ENCODE peak calls at places on chromosomes 11 and 22, in nine cellular contexts. One of them, this sample, is unnamed. For H3K9me3 and H3K4me1, the result is how much of the 10 kb centered on the place peaks cover.

GRCh38 chr11:36034572-36035331 is 90.9 kb downstream of the LDLRAD3 start:
- DNase-seq in stomach: no peak
- DNase-seq in heart right ventricle: no peak
- DNase-seq in osteoblast: peak
- DNase-seq in ascending aorta: no peak
- DNase-seq in astrocyte: peak
- DNase-seq in fibroblast of lung: peak
- DNase-seq in ovary: no peak
- DNase-seq in heart left ventricle: no peak
- DNase-seq in this sample: no peak

GRCh38 chr11:75760710-75761493 is 7.7 kb upstream of the DGAT2 start:
- DNase-seq in astrocyte: peak
- DNase-seq in heart left ventricle: no peak
- DNase-seq in stomach: no peak
- DNase-seq in ovary: no peak
- DNase-seq in osteoblast: peak
- DNase-seq in ascending aorta: no peak
- DNase-seq in heart right ventricle: no peak
- DNase-seq in fibroblast of lung: peak
- DNase-seq in this sample: no peak

GRCh38 chr11:67265633-67266423 is 445 bp upstream of the GRK2 start:
- DNase-seq in ascending aorta: peak
- DNase-seq in fibroblast of lung: peak
- DNase-seq in osteoblast: peak
- DNase-seq in heart left ventricle: peak
- DNase-seq in ovary: peak
- DNase-seq in heart right ventricle: peak
- DNase-seq in astrocyte: no peak
- DNase-seq in stomach: peak
- DNase-seq in this sample: peak

GRCh38 chr11:108960498-108960897 is 295.6 kb downstream of the DDX10 start:
- DNase-seq in stomach: no peak
- DNase-seq in osteoblast: no peak
- DNase-seq in heart right ventricle: no peak
- DNase-seq in heart left ventricle: no peak
- DNase-seq in fibroblast of lung: no peak
- DNase-seq in astrocyte: no peak
- DNase-seq in ovary: no peak
- DNase-seq in ascending aorta: no peak
- DNase-seq in this sample: peak

GRCh38 chr22:36257308-36257707 is 4.4 kb downstream of the APOL1 start:
- DNase-seq in ascending aorta: no peak
- DNase-seq in fibroblast of lung: no peak
- DNase-seq in astrocyte: no peak
- DNase-seq in heart left ventricle: no peak
- DNase-seq in ovary: no peak
- DNase-seq in heart right ventricle: no peak
- DNase-seq in stomach: no peak
- DNase-seq in osteoblast: no peak
- DNase-seq in this sample: no peak

GRCh38 chr11:128629516-128630106 is 42.3 kb upstream of the ETS1 start:
- DNase-seq in astrocyte: no peak
- DNase-seq in stomach: no peak
- DNase-seq in heart right ventricle: no peak
- DNase-seq in heart left ventricle: no peak
- DNase-seq in osteoblast: no peak
- DNase-seq in fibroblast of lung: no peak
- DNase-seq in ovary: no peak
- DNase-seq in ascending aorta: no peak
- DNase-seq in this sample: peak

GRCh38 chr22:43925433-43926348 is 2.1 kb downstream of the PNPLA3 start:
- DNase-seq in ascending aorta: no peak
- DNase-seq in heart right ventricle: no peak
- DNase-seq in ovary: no peak
- DNase-seq in osteoblast: peak
- DNase-seq in heart left ventricle: no peak
- DNase-seq in astrocyte: no peak
- DNase-seq in fibroblast of lung: no peak
- DNase-seq in stomach: no peak
- DNase-seq in this sample: peak

GRCh38 chr22:45477366-45478107 is 25.1 kb upstream of the FBLN1 start:
- DNase-seq in fibroblast of lung: no peak
- DNase-seq in ascending aorta: no peak
- DNase-seq in stomach: no peak
- DNase-seq in heart left ventricle: no peak
- DNase-seq in astrocyte: no peak
- DNase-seq in heart right ventricle: no peak
- DNase-seq in ovary: no peak
- DNase-seq in osteoblast: no peak
- DNase-seq in this sample: no peak

GRCh38 chr11:10857604-10858504 is at the start of gene ZBED5:
- DNase-seq in astrocyte: peak
- DNase-seq in ovary: peak
- DNase-seq in heart right ventricle: peak
- DNase-seq in stomach: peak
- DNase-seq in fibroblast of lung: peak
- DNase-seq in ascending aorta: peak
- DNase-seq in osteoblast: peak
- DNase-seq in heart left ventricle: peak
- DNase-seq in this sample: peak

GRCh38 chr11:107858217-107859070 is at the start of gene SLC35F2:
- DNase-seq in ovary: peak
- DNase-seq in ascending aorta: peak
- DNase-seq in fibroblast of lung: peak
- DNase-seq in stomach: peak
- DNase-seq in heart right ventricle: peak
- DNase-seq in astrocyte: peak
- DNase-seq in heart left ventricle: peak
- DNase-seq in osteoblast: peak
- DNase-seq in this sample: peak

GRCh38 chr11:48093323-48093722 is 113.0 kb downstream of the PTPRJ start:
- DNase-seq in ascending aorta: no peak
- DNase-seq in astrocyte: no peak
- DNase-seq in fibroblast of lung: peak
- DNase-seq in heart left ventricle: no peak
- DNase-seq in ovary: no peak
- DNase-seq in heart right ventricle: no peak
- DNase-seq in stomach: no peak
- DNase-seq in osteoblast: no peak
- DNase-seq in this sample: no peak

GRCh38 chr22:33330534-33330933 is 272.4 kb upstream of the SYN3 start:
- DNase-seq in ovary: no peak
- DNase-seq in astrocyte: no peak
- DNase-seq in stomach: no peak
- DNase-seq in ascending aorta: no peak
- DNase-seq in fibroblast of lung: no peak
- DNase-seq in osteoblast: no peak
- DNase-seq in heart right ventricle: no peak
- DNase-seq in heart left ventricle: no peak
- DNase-seq in this sample: no peak

GRCh38 chr11:17760102-17761029 is 25.8 kb downstream of the KCNC1 start:
- DNase-seq in stomach: peak
- DNase-seq in ovary: no peak
- DNase-seq in osteoblast: peak
- DNase-seq in astrocyte: peak
- DNase-seq in heart right ventricle: peak
- DNase-seq in heart left ventricle: peak
- DNase-seq in fibroblast of lung: peak
- DNase-seq in ascending aorta: no peak
- DNase-seq in this sample: peak

GRCh38 chr11:30789270-30789669 is 203.1 kb upstream of the MPPED2 start:
- DNase-seq in heart right ventricle: no peak
- DNase-seq in astrocyte: peak
- DNase-seq in ovary: no peak
- DNase-seq in ascending aorta: no peak
- DNase-seq in stomach: no peak
- DNase-seq in osteoblast: no peak
- DNase-seq in fibroblast of lung: peak
- DNase-seq in heart left ventricle: no peak
- DNase-seq in this sample: no peak

GRCh38 chr22:29117799-29118477 is 45.1 kb downstream of the KREMEN1 start:
- DNase-seq in astrocyte: peak
- DNase-seq in ovary: no peak
- DNase-seq in osteoblast: no peak
- DNase-seq in fibroblast of lung: peak
- DNase-seq in heart right ventricle: no peak
- DNase-seq in heart left ventricle: no peak
- DNase-seq in ascending aorta: no peak
- DNase-seq in stomach: no peak
- DNase-seq in this sample: no peak

GRCh38 chr11:8206251-8207079 is 37.6 kb upstream of the RIC3 start:
- DNase-seq in ascending aorta: no peak
- DNase-seq in fibroblast of lung: peak
- DNase-seq in osteoblast: no peak
- DNase-seq in ovary: peak
- DNase-seq in heart left ventricle: no peak
- DNase-seq in astrocyte: peak
- DNase-seq in heart right ventricle: peak
- DNase-seq in stomach: peak
- DNase-seq in this sample: peak

GRCh38 chr11:94876645-94877445 is 96.5 kb downstream of the CWC15 start:
- DNase-seq in fibroblast of lung: peak
- DNase-seq in ascending aorta: peak
- DNase-seq in astrocyte: peak
- DNase-seq in stomach: no peak
- DNase-seq in heart right ventricle: peak
- DNase-seq in ovary: peak
- DNase-seq in osteoblast: peak
- DNase-seq in heart left ventricle: peak
- DNase-seq in this sample: peak

GRCh38 chr22:47610281-47610680 is 847.8 kb downstream of the TBC1D22A start:
- DNase-seq in fibroblast of lung: no peak
- DNase-seq in ascending aorta: no peak
- DNase-seq in osteoblast: peak
- DNase-seq in heart left ventricle: no peak
- DNase-seq in astrocyte: no peak
- DNase-seq in ovary: no peak
- DNase-seq in heart right ventricle: no peak
- DNase-seq in stomach: no peak
- DNase-seq in this sample: no peak
- H3K9me3 ChIP-seq in fibroblast of lung: under half
- H3K9me3 ChIP-seq in ascending aorta: under half
- H3K9me3 ChIP-seq in osteoblast: under half
- H3K9me3 ChIP-seq in heart left ventricle: under half
- H3K9me3 ChIP-seq in astrocyte: under half
- H3K9me3 ChIP-seq in ovary: under half
- H3K9me3 ChIP-seq in heart right ventricle: under half
- H3K9me3 ChIP-seq in stomach: under half
- H3K9me3 ChIP-seq in this sample: under half

GRCh38 chr11:46006418-46007070 is 84.1 kb downstream of the LARGE2 start:
- DNase-seq in heart left ventricle: no peak
- DNase-seq in heart right ventricle: no peak
- DNase-seq in astrocyte: peak
- DNase-seq in fibroblast of lung: peak
- DNase-seq in ascending aorta: no peak
- DNase-seq in stomach: no peak
- DNase-seq in ovary: no peak
- DNase-seq in osteoblast: no peak
- DNase-seq in this sample: no peak
- H3K4me1 ChIP-seq in heart left ventricle: under half
- H3K4me1 ChIP-seq in heart right ventricle: under half
- H3K4me1 ChIP-seq in astrocyte: under half
- H3K4me1 ChIP-seq in fibroblast of lung: under half
- H3K4me1 ChIP-seq in ascending aorta: under half
- H3K4me1 ChIP-seq in stomach: under half
- H3K4me1 ChIP-seq in ovary: under half
- H3K4me1 ChIP-seq in osteoblast: under half
- H3K4me1 ChIP-seq in this sample: under half

DNA sequence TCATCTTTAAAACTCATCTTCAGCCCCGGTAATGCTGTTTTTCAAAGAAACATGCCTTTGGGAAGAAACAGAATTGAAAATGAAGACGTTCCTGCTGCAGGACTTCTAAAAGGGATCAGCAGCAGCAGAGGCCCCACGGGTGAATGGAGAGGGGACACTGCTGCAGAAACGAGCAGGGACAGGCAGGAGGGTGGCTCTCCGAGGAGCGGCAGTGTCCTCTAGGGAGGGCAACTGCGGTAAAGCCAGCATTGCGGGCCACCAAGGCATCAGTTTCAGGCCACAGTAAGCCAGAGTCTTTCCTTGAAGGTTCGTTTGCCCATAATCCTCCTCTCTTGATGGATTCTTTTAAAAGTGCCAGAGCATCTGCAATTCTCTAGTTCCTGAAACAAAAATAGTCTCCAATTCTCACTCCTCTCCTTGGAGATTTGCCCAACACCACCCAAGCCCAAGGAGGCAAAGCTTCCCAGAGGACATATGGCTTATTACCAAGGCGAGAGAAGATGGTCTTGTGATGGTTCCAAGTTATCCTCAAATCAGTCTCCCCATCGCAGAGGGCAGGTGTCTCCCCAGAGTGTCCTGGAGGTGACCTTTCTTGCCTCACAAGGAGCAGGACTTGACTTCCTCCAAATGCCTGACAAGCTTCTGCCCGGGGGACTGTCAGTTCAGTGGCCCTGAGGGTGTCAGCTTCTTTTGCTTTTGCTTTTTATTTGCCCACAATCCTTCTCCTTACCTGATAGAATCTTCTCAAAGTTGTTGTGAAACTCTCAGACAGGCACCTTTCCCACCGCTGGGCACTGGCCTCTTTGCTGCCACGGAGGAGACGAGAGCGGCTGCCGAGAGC is 341.1 kb upstream of the B3GAT1 start:
- DNase-seq in heart right ventricle: no peak
- DNase-seq in ascending aorta: peak
- DNase-seq in ovary: no peak
- DNase-seq in astrocyte: no peak
- DNase-seq in stomach: no peak
- DNase-seq in fibroblast of lung: no peak
- DNase-seq in osteoblast: no peak
- DNase-seq in heart left ventricle: no peak
- DNase-seq in this sample: peak
- H3K9me3 ChIP-seq in heart right ventricle: under half
- H3K9me3 ChIP-seq in ascending aorta: under half
- H3K9me3 ChIP-seq in ovary: under half
- H3K9me3 ChIP-seq in astrocyte: under half
- H3K9me3 ChIP-seq in stomach: under half
- H3K9me3 ChIP-seq in fibroblast of lung: under half
- H3K9me3 ChIP-seq in osteoblast: under half
- H3K9me3 ChIP-seq in heart left ventricle: under half
- H3K9me3 ChIP-seq in this sample: under half

DNA sequence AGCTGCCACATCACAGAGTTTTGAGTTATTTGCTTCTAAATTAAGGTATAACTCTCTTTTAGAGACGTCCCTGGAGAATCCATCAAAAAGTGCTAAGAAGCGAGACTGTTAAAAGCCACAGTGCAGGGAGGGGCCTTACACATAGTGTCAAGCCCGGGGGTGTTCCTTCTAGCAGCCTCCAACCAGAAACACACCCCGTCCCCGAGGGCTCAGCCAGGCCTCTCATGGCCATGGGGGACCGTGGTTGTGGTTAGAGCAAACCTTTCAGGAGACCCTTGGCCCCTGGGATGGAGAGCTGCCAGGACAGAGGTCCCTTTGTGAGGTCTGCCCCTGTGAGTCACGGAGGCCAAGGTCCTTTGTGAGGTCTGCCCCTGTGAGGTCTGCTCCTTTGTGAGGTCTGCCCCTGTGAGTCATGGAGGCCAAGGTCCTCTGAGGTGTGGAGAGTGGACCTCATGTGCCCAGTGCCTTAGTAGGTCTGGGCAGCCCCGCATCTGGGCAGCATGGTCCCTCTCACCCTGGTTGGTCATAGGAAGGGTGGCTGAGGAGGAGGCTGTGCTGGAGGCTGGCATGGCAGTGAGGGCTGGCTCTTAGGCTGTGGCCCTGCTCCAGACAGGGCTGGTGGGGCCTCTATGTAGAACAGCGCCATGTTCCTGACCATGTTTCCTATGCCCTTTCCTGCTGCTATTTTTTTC is 5.4 kb downstream of the GNAZ start:
- DNase-seq in stomach: peak
- DNase-seq in ascending aorta: no peak
- DNase-seq in osteoblast: peak
- DNase-seq in astrocyte: no peak
- DNase-seq in fibroblast of lung: no peak
- DNase-seq in heart right ventricle: no peak
- DNase-seq in ovary: no peak
- DNase-seq in heart left ventricle: peak
- DNase-seq in this sample: no peak
- H3K4me1 ChIP-seq in stomach: under half
- H3K4me1 ChIP-seq in ascending aorta: under half
- H3K4me1 ChIP-seq in osteoblast: under half
- H3K4me1 ChIP-seq in astrocyte: under half
- H3K4me1 ChIP-seq in fibroblast of lung: under half
- H3K4me1 ChIP-seq in heart right ventricle: under half
- H3K4me1 ChIP-seq in ovary: under half
- H3K4me1 ChIP-seq in heart left ventricle: under half
- H3K4me1 ChIP-seq in this sample: under half

This sample was measured in endodermal cell.